ENCODE peak calls at places on chromosomes 7 and 10, in nine cellular contexts. O, M, V, W, N, Z, J, E and C are unnamed samples.

GRCh38 chr10:35949820-35950219 is 307.7 kb upstream of the FZD8 start:
- DNase-seq in O (no peak), M (no peak), V (peak), W (no peak), N (no peak), Z (no peak), J (no peak), E (no peak), C (no peak)

GRCh38 chr7:90227259-90227658 is 15.7 kb downstream of the STEAP2 start:
- DNase-seq in O (no peak), M (no peak), V (no peak), W (no peak), N (no peak), Z (no peak), J (no peak), E (no peak), C (no peak)

GRCh38 chr7:98795741-98796493 is 73.9 kb downstream of the TMEM130 start:
- DNase-seq in O (no peak), M (no peak), V (no peak), W (no peak), N (no peak), Z (no peak), J (no peak), E (no peak), C (peak)

GRCh38 chr10:26516540-26517101 is 78.5 kb downstream of the APBB1IP start:
- DNase-seq in O (no peak), M (no peak), V (peak), W (no peak), N (no peak), Z (no peak), J (no peak), E (no peak), C (no peak)

GRCh38 chr7:157897686-157898085 is 560.9 kb downstream of the DNAJB6 start:
- DNase-seq in O (no peak), M (no peak), V (no peak), W (no peak), N (no peak), Z (no peak), J (no peak), E (no peak), C (no peak)

GRCh38 chr10:95864906-95865813 is 42.6 kb upstream of the CC2D2B start:
- DNase-seq in O (peak), M (no peak), V (peak), W (no peak), N (peak), Z (peak), J (peak), E (peak), C (peak)

GRCh38 chr10:97666992-97667391 is 20.0 kb downstream of the AVPI1 start:
- DNase-seq in O (no peak), M (no peak), V (no peak), W (no peak), N (no peak), Z (no peak), J (no peak), E (no peak), C (no peak)

GRCh38 chr7:123705217-123705901 is 43.4 kb downstream of the WASL start:
- DNase-seq in O (no peak), M (no peak), V (no peak), W (no peak), N (no peak), Z (no peak), J (no peak), E (no peak), C (no peak)

GRCh38 chr7:22663319-22663718 is 63.7 kb upstream of the IL6 start:
- DNase-seq in O (no peak), M (no peak), V (no peak), W (no peak), N (no peak), Z (no peak), J (no peak), E (no peak), C (no peak)

GRCh38 chr10:132407243-132407746 is 10.3 kb downstream of the PWWP2B start:
- DNase-seq in O (no peak), M (peak), V (no peak), W (no peak), N (no peak), Z (peak), J (no peak), E (no peak), C (no peak)

GRCh38 chr7:132422502-132423101 is 153.7 kb downstream of the PLXNA4 start:
- DNase-seq in O (no peak), M (peak), V (no peak), W (no peak), N (no peak), Z (no peak), J (no peak), E (no peak), C (no peak)

GRCh38 chr7:120732256-120732655 is 125.7 kb downstream of the TSPAN12 start:
- DNase-seq in O (no peak), M (no peak), V (no peak), W (no peak), N (no peak), Z (no peak), J (no peak), E (no peak), C (no peak)

GRCh38 chr7:128705891-128706333 is 33.2 kb upstream of the CALU start:
- DNase-seq in O (no peak), M (no peak), V (no peak), W (no peak), N (no peak), Z (no peak), J (no peak), E (no peak), C (no peak)

GRCh38 chr10:72079356-72079755 is 9.0 kb downstream of the SPOCK2 start:
- DNase-seq in O (peak), M (no peak), V (no peak), W (peak), N (no peak), Z (no peak), J (peak), E (no peak), C (peak)

GRCh38 chr7:34091330-34091917 is 186.1 kb downstream of the BMPER start:
- DNase-seq in O (no peak), M (peak), V (peak), W (no peak), N (peak), Z (no peak), J (no peak), E (no peak), C (no peak)

GRCh38 chr7:112233048-112233697 is 26.7 kb downstream of the ZNF277 start:
- DNase-seq in O (no peak), M (no peak), V (no peak), W (no peak), N (no peak), Z (no peak), J (no peak), E (no peak), C (no peak)

GRCh38 chr7:20352573-20353304 is 22.0 kb downstream of the ITGB8 start:
- DNase-seq in O (no peak), M (no peak), V (no peak), W (no peak), N (no peak), Z (peak), J (no peak), E (no peak), C (no peak)

GRCh38 chr10:11851910-11852309 is 28.8 kb downstream of the PROSER2 start:
- DNase-seq in O (no peak), M (no peak), V (no peak), W (no peak), N (no peak), Z (no peak), J (no peak), E (no peak), C (no peak)

GRCh38 chr10:113992601-113993011 is 51.1 kb upstream of the ADRB1 start:
- DNase-seq in O (no peak), M (peak), V (no peak), W (no peak), N (no peak), Z (no peak), J (no peak), E (no peak), C (no peak)

GRCh38 chr10:129335942-129336341 is 131.1 kb upstream of the MGMT start:
- DNase-seq in O (no peak), M (no peak), V (no peak), W (no peak), N (no peak), Z (no peak), J (no peak), E (no peak), C (no peak)

GRCh38 chr10:70508912-70509366 is 30.4 kb downstream of the PALD1 start:
- DNase-seq in O (no peak), M (peak), V (peak), W (no peak), N (no peak), Z (no peak), J (no peak), E (no peak), C (no peak)

GRCh38 chr10:121754667-121755066 is 156.4 kb upstream of the FGFR2 start:
- DNase-seq in O (no peak), M (no peak), V (no peak), W (no peak), N (no peak), Z (no peak), J (no peak), E (no peak), C (no peak)

GRCh38 chr7:55185941-55186609 is 167.3 kb downstream of the EGFR start:
- DNase-seq in O (no peak), M (peak), V (no peak), W (no peak), N (peak), Z (no peak), J (no peak), E (no peak), C (no peak)

GRCh38 chr10:5291501-5292195 is 73.1 kb upstream of the UCN3 start:
- DNase-seq in O (peak), M (peak), V (no peak), W (no peak), N (peak), Z (no peak), J (no peak), E (peak), C (peak)

GRCh38 chr10:24331457-24331856 is 122.5 kb downstream of the KIAA1217 start:
- DNase-seq in O (no peak), M (peak), V (peak), W (no peak), N (no peak), Z (peak), J (no peak), E (no peak), C (no peak)

GRCh38 chr7:78476851-78477405 is 678.4 kb downstream of the PHTF2 start:
- DNase-seq in O (no peak), M (no peak), V (no peak), W (no peak), N (no peak), Z (no peak), J (no peak), E (no peak), C (no peak)

GRCh38 chr7:101606176-101606923 is 22.7 kb downstream of the MYL10 start:
- DNase-seq in O (no peak), M (no peak), V (no peak), W (no peak), N (no peak), Z (no peak), J (no peak), E (no peak), C (no peak)

GRCh38 chr7:33485746-33486491 is 356.6 kb downstream of the BBS9 start:
- DNase-seq in O (no peak), M (no peak), V (no peak), W (no peak), N (no peak), Z (no peak), J (no peak), E (no peak), C (no peak)

GRCh38 chr10:86261933-86262665 is 104.5 kb downstream of the GRID1 start:
- DNase-seq in O (no peak), M (no peak), V (peak), W (no peak), N (peak), Z (peak), J (no peak), E (no peak), C (no peak)

GRCh38 chr7:11833431-11833830 is 1.4 kb upstream of the THSD7A start:
- DNase-seq in O (no peak), M (no peak), V (no peak), W (no peak), N (no peak), Z (no peak), J (no peak), E (no peak), C (no peak)

GRCh38 chr10:350981-351501 is 215.8 kb downstream of the ZMYND11 start:
- DNase-seq in O (no peak), M (no peak), V (no peak), W (no peak), N (no peak), Z (no peak), J (no peak), E (no peak), C (no peak)

GRCh38 chr10:124650820-124651401 is 93.3 kb downstream of the FAM53B start:
- DNase-seq in O (peak), M (no peak), V (peak), W (no peak), N (no peak), Z (no peak), J (peak), E (peak), C (peak)

GRCh38 chr10:28532223-28532508 is 752 bp upstream of the WAC start:
- DNase-seq in O (no peak), M (no peak), V (peak), W (peak), N (peak), Z (peak), J (peak), E (no peak), C (no peak)

GRCh38 chr10:114181971-114182370 is 2.8 kb downstream of the TDRD1 start:
- DNase-seq in O (no peak), M (peak), V (no peak), W (no peak), N (no peak), Z (peak), J (no peak), E (no peak), C (no peak)

GRCh38 chr10:20935926-20936325 is 38.8 kb upstream of the NEBL start:
- DNase-seq in O (no peak), M (no peak), V (no peak), W (no peak), N (no peak), Z (no peak), J (no peak), E (no peak), C (no peak)

GRCh38 chr10:653991-654646 is 35.3 kb downstream of the DIP2C start:
- DNase-seq in O (no peak), M (no peak), V (no peak), W (no peak), N (no peak), Z (no peak), J (no peak), E (no peak), C (no peak)

GRCh38 chr10:60048146-60048545 is 141.8 kb upstream of the CCDC6 start:
- DNase-seq in O (no peak), M (no peak), V (peak), W (no peak), N (no peak), Z (no peak), J (no peak), E (no peak), C (no peak)

GRCh38 chr7:123770378-123770777 is 21.6 kb upstream of the WASL start:
- DNase-seq in O (no peak), M (no peak), V (no peak), W (no peak), N (no peak), Z (no peak), J (no peak), E (no peak), C (no peak)

GRCh38 chr10:31867646-31868045 is 61.0 kb downstream of the ARHGAP12 start:
- DNase-seq in O (no peak), M (no peak), V (no peak), W (no peak), N (no peak), Z (no peak), J (no peak), E (no peak), C (no peak)